ENCODE peak calls at places on chromosomes 11 and 22, in six cellular contexts. P, U, N, T, E and K are unnamed samples.

GRCh38 chr11:16862733-16863132 is 124.3 kb downstream of the C11orf58 start:
- DNase-seq in P (no peak), U (no peak), N (peak; percentile 20), T (no peak), E (no peak), K (no peak)

GRCh38 chr22:29623059-29623458 is 19.6 kb downstream of the NF2 start:
- DNase-seq in P (no peak), U (no peak), N (no peak), T (no peak), E (no peak), K (no peak)

GRCh38 chr11:67384851-67385366 is 6.9 kb upstream of the RAD9A start:
- DNase-seq in P (no peak), U (no peak), N (peak; percentile 54), T (peak; percentile 51), E (peak; percentile 77), K (peak; percentile 39)

GRCh38 chr22:22085702-22086500 is 103.3 kb upstream of the TOP3B start:
- DNase-seq in P (no peak), U (no peak), N (peak; percentile 62), T (no peak), E (no peak), K (peak; percentile 13)

GRCh38 chr11:11662578-11662977 is 40.8 kb upstream of the GALNT18 start:
- DNase-seq in P (no peak), U (peak; percentile 7), N (no peak), T (no peak), E (no peak), K (no peak)

GRCh38 chr11:5691963-5692358 is 2.4 kb downstream of the TRIM22 start:
- DNase-seq in P (no peak), U (no peak), N (no peak), T (no peak), E (no peak), K (no peak)

GRCh38 chr11:35047179-35047578 is 91.8 kb upstream of the CD44 start:
- DNase-seq in P (no peak), U (no peak), N (no peak), T (no peak), E (no peak), K (no peak)

GRCh38 chr22:49081261-49081666 is 746.4 kb downstream of the BRD1 start:
- DNase-seq in P (no peak), U (no peak), N (no peak), T (no peak), E (no peak), K (no peak)

GRCh38 chr22:26589367-26589844 is 526 bp downstream of the TPST2 start:
- DNase-seq in P (peak; percentile 53), U (peak; percentile 30), N (peak; percentile 20), T (peak; percentile 24), E (peak; percentile 20), K (peak; percentile 18)

GRCh38 chr22:19132153-19132552 is 1.0 kb downstream of the TSSK2 start:
- DNase-seq in P (no peak), U (no peak), N (no peak), T (no peak), E (no peak), K (no peak)

GRCh38 chr22:27179161-27179560 is 521.8 kb downstream of the MIAT start:
- DNase-seq in P (no peak), U (no peak), N (no peak), T (no peak), E (no peak), K (no peak)

GRCh38 chr22:25747245-25747944 is 5.4 kb downstream of the MYO18B start:
- DNase-seq in P (no peak), U (no peak), N (peak; percentile 99), T (peak; percentile 90), E (peak; percentile 87), K (peak; percentile 65)

GRCh38 chr22:39985383-39986045 is 9.2 kb upstream of the FAM83F start:
- DNase-seq in P (no peak), U (no peak), N (no peak), T (no peak), E (no peak), K (no peak)

GRCh38 chr11:7977251-7977917 is 9.8 kb upstream of the EIF3F start:
- DNase-seq in P (no peak), U (no peak), N (peak; percentile 92), T (peak; percentile 73), E (peak; percentile 24), K (peak; percentile 87)

GRCh38 chr11:68213135-68213515 is at the start of gene KMT5B:
- DNase-seq in P (peak; percentile 61), U (peak; percentile 76), N (peak; percentile 52), T (peak; percentile 74), E (no peak), K (no peak)

GRCh38 chr22:33844273-33844672 is 76.0 kb downstream of the LARGE1 start:
- DNase-seq in P (no peak), U (no peak), N (no peak), T (no peak), E (no peak), K (no peak)

GRCh38 chr11:63613517-63614135 is 607 bp downstream of the PLAAT3 start:
- DNase-seq in P (peak; percentile 68), U (peak; percentile 46), N (no peak), T (peak; percentile 48), E (peak; percentile 42), K (no peak)

GRCh38 chr11:1772270-1773130 is 8.8 kb upstream of the CTSD start:
- DNase-seq in P (peak; percentile 61), U (no peak), N (peak; percentile 93), T (peak; percentile 92), E (peak; percentile 94), K (peak; percentile 89)

GRCh38 chr22:44200855-44201550 is 20.3 kb downstream of the PARVG start:
- DNase-seq in P (no peak), U (no peak), N (no peak), T (peak; percentile 32), E (no peak), K (no peak)

GRCh38 chr11:74847895-74848294 is 99.2 kb downstream of the RNF169 start:
- DNase-seq in P (no peak), U (no peak), N (no peak), T (no peak), E (no peak), K (no peak)

GRCh38 chr11:789951-790350 is at the start of gene CEND1:
- DNase-seq in P (peak; percentile 62), U (peak; percentile 87), N (peak; percentile 48), T (peak; percentile 54), E (peak; percentile 57), K (peak; percentile 18)

GRCh38 chr11:20369816-20370215 is 6.3 kb downstream of the HTATIP2 start:
- DNase-seq in P (no peak), U (no peak), N (no peak), T (no peak), E (no peak), K (no peak)

DNA sequence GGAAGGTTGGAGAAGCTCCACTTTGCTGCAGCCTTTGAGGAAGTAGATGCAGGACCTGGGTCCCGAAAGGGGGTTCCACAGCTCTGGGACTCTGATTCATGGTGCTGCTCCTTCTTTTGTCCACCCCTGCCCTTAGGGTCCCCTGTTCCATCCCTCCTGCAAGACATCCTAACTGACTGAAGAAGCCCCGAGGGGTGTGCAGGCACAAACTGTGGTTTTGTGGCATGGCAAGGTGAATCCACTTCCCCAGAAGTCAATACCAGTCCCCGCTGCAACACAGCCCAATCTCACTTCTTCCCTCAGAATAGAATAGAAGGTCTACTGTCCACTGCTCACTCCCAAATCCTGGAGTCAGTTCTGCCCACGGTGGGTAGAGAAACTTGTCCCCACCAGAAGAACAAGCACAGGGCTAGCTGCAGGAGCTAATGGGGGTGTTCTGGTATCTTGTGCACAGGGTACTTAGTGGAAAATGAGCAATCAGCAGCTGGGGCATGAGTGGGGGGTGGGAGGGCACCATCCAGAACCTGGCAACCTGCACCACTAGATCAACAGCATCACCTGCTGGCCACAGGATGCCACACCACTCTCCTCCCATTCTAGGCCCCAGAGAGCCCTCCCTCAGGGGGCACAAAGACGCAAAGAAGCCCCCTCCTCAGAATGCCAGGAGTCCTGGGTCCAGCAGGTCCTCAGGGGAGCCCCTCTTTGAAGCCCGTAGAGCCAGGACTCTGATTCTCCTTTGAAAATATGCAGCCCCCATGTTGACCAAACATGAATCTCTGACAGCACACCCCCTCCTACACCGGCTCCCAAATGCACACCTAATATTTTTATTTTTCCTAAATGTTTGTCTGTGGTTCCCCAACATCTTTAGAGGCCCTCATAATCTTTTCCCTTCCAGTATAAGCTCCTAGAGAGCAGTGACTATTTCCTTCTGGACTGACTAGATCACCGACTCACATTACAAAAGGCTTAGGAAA is 14.1 kb downstream of the SPATA19 start:
- DNase-seq in P (peak; percentile 60), U (no peak), N (no peak), T (no peak), E (no peak), K (no peak)
- TF ChIP-seq CTCF in P (peak; percentile 70), U (no peak), N (peak; percentile 2), T (peak; percentile 7), E (no peak), K (no peak)

GRCh38 chr11:127943152-127943551 is 644.2 kb downstream of the ETS1 start:
- DNase-seq in P (no peak), U (no peak), N (no peak), T (no peak), E (no peak), K (no peak)

GRCh38 chr11:127939000-127939399 is 648.4 kb downstream of the ETS1 start:
- DNase-seq in P (no peak), U (no peak), N (no peak), T (no peak), E (no peak), K (no peak)

DNA sequence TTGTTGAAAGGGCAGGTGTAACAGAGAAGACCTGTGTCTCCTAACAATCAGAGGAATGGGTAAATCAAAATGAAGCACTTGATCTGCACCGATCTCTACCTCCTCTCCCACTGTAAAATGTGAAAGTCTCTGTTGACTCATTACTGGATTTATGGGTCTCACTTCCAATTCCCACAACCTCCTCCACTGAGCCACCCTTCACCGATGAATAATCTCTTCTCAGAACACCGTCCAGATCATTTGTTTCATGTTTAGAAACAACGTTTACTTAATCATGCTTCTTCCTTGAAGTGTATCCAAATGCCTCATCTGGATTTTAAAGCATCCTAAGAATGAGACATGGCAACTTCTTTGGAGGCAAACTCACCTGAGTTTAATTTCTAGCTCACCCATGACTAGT is 643.6 kb downstream of the ETS1 start:
- DNase-seq in P (no peak), U (no peak), N (peak; percentile 49), T (no peak), E (no peak), K (peak; percentile 28)
- TF ChIP-seq CTCF in P (no peak), U (no peak), N (no peak), T (no peak), E (no peak), K (no peak)

GRCh38 chr11:69640995-69641581 is at the start of gene CCND1:
- DNase-seq in P (peak; percentile 82), U (peak; percentile 84), N (peak; percentile 92), T (peak; percentile 91), E (peak; percentile 95), K (peak; percentile 95)
- TF ChIP-seq CTCF in P (no peak), U (no peak), N (peak; percentile 20), T (peak; percentile 25), E (no peak), K (peak; percentile 27)

GRCh38 chr11:57638005-57638760 is 11.5 kb downstream of the YPEL4 start:
- DNase-seq in P (peak; percentile 94), U (peak; percentile 72), N (peak; percentile 83), T (peak; percentile 89), E (peak; percentile 89), K (peak; percentile 78)

GRCh38 chr11:57638811-57639320 is 10.8 kb downstream of the YPEL4 start:
- DNase-seq in P (peak; percentile 44), U (no peak), N (peak; percentile 25), T (no peak), E (no peak), K (no peak)

GRCh38 chr11:57640068-57640800 is 9.5 kb downstream of the YPEL4 start:
- DNase-seq in P (no peak), U (no peak), N (no peak), T (no peak), E (no peak), K (no peak)

GRCh38 chr11:57641011-57641410 is 8.7 kb downstream of the YPEL4 start:
- DNase-seq in P (peak; percentile 39), U (no peak), N (peak; percentile 39), T (peak; percentile 51), E (peak; percentile 36), K (no peak)

GRCh38 chr11:57639321-57640067 is 10.2 kb downstream of the YPEL4 start:
- DNase-seq in P (peak; percentile 97), U (no peak), N (peak; percentile 18), T (peak; percentile 85), E (peak; percentile 27), K (no peak)
- TF ChIP-seq CTCF in P (no peak), U (no peak), N (no peak), T (no peak), E (no peak), K (peak; percentile 40)